ENCODE peak calls at places on chromosomes 11 and 22, in five cellular contexts. One of them, this sample, is unnamed.

GRCh38 chr11:120217941-120218694 is 7.3 kb downstream of the OAF start:
- DNase-seq in GM23338: no peak
- DNase-seq in neural progenitor cell: peak
- DNase-seq in HCT116: no peak
- DNase-seq in MM.1S: no peak
- DNase-seq in this sample: no peak

GRCh38 chr11:605286-606129 is 10.2 kb downstream of the IRF7 start:
- DNase-seq in MM.1S: no peak
- DNase-seq in GM23338: no peak
- DNase-seq in neural progenitor cell: no peak
- DNase-seq in HCT116: no peak
- DNase-seq in this sample: no peak

GRCh38 chr11:126284829-126285228 is 1.9 kb downstream of the TIRAP start:
- DNase-seq in MM.1S: peak
- DNase-seq in GM23338: no peak
- DNase-seq in HCT116: no peak
- DNase-seq in neural progenitor cell: no peak
- DNase-seq in this sample: peak

GRCh38 chr11:69008774-69009440 is 4.1 kb downstream of the MRGPRF start:
- DNase-seq in GM23338: no peak
- DNase-seq in MM.1S: no peak
- DNase-seq in HCT116: peak
- DNase-seq in neural progenitor cell: no peak
- DNase-seq in this sample: no peak

GRCh38 chr11:93895106-93895862 is 44.9 kb upstream of the VSTM5 start:
- DNase-seq in MM.1S: peak
- DNase-seq in neural progenitor cell: peak
- DNase-seq in GM23338: peak
- DNase-seq in HCT116: peak
- DNase-seq in this sample: peak

GRCh38 chr11:1375955-1376258 is 13.8 kb upstream of the BRSK2 start:
- DNase-seq in neural progenitor cell: no peak
- DNase-seq in GM23338: no peak
- DNase-seq in MM.1S: no peak
- DNase-seq in HCT116: no peak
- DNase-seq in this sample: no peak

GRCh38 chr11:131217313-131218297 is 152.8 kb upstream of the NTM start:
- DNase-seq in HCT116: no peak
- DNase-seq in GM23338: peak
- DNase-seq in MM.1S: no peak
- DNase-seq in neural progenitor cell: no peak
- DNase-seq in this sample: peak

GRCh38 chr22:30636226-30637077 is 871 bp downstream of the SLC35E4 start:
- DNase-seq in HCT116: no peak
- DNase-seq in MM.1S: no peak
- DNase-seq in neural progenitor cell: peak
- DNase-seq in GM23338: peak
- DNase-seq in this sample: peak

GRCh38 chr11:60994450-60995135 is 23.1 kb downstream of the CD6 start:
- DNase-seq in HCT116: no peak
- DNase-seq in GM23338: no peak
- DNase-seq in neural progenitor cell: no peak
- DNase-seq in MM.1S: peak
- DNase-seq in this sample: no peak

GRCh38 chr11:129853508-129854228 is 38.0 kb downstream of the TMEM45B start:
- DNase-seq in HCT116: no peak
- DNase-seq in GM23338: peak
- DNase-seq in MM.1S: no peak
- DNase-seq in neural progenitor cell: no peak
- DNase-seq in this sample: peak

GRCh38 chr22:28864878-28865596 is 18.3 kb upstream of the ZNRF3 start:
- DNase-seq in HCT116: no peak
- DNase-seq in GM23338: no peak
- DNase-seq in neural progenitor cell: no peak
- DNase-seq in MM.1S: no peak
- DNase-seq in this sample: no peak

GRCh38 chr11:102287963-102288744 is 29.1 kb upstream of the BIRC3 start:
- DNase-seq in neural progenitor cell: peak
- DNase-seq in HCT116: peak
- DNase-seq in GM23338: peak
- DNase-seq in MM.1S: peak
- DNase-seq in this sample: peak

GRCh38 chr11:15493921-15494630 is 379.4 kb downstream of the INSC start:
- DNase-seq in neural progenitor cell: no peak
- DNase-seq in HCT116: no peak
- DNase-seq in MM.1S: no peak
- DNase-seq in GM23338: no peak
- DNase-seq in this sample: no peak
- TF ChIP-seq EZH2phosphoT487 in neural progenitor cell: no peak
- TF ChIP-seq EZH2phosphoT487 in HCT116: no peak
- TF ChIP-seq EZH2phosphoT487 in MM.1S: no peak
- TF ChIP-seq EZH2phosphoT487 in GM23338: no peak
- TF ChIP-seq EZH2phosphoT487 in this sample: no peak

DNA sequence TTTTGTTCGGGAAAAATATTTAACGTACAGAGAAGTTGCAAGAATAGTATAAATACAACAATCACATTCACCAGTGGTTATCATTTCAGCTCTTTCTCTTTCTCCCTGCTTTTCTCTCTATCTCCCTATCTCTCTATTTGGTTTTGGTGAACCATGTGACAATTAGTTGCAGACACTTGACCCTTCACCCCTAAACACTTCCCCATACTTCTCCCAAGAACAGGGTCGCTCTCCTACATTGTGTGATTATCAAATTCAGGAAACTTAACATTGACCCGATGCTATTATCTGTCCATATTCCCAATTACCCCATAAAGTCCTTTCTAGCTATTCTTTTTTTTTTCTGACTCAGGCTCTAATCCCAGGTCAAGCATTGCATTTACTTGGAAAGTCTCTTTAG is 4.8 kb upstream of the CYB5R3 start:
- DNase-seq in HCT116: no peak
- DNase-seq in GM23338: no peak
- DNase-seq in MM.1S: no peak
- DNase-seq in neural progenitor cell: no peak
- DNase-seq in this sample: no peak
- H3K4me3 ChIP-seq in HCT116: no peak
- H3K4me3 ChIP-seq in GM23338: no peak
- H3K4me3 ChIP-seq in MM.1S: no peak
- H3K4me3 ChIP-seq in neural progenitor cell: no peak
- H3K4me3 ChIP-seq in this sample: no peak

DNA sequence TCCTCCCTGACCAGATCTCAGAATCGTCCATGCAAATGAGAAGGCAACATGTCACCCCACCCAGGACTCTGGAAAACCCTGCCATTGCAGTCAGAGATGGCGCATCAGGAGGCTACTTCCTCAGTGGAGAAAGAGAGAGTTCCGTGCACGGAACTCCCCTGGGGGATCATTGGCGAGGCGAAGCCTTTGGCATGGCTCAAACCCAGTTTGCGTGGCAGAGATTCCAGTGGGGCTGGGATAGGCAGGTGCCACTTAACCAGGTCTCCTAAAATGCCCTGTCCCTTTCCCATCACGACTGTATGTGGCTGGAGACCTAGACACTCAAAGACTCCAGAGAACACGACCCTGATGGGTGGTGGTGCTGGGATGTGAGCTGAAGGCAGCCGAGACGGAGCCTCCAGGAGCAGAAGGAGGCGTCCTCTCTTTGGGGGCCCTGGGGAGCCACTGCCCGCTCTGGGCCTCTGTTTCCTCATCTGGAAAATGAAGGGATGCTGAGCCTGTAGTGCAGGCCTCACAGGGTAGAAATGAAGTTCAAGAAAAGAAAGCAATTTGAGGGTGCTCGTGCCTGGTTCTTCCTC is 5.0 kb downstream of the RGL4 start:
- DNase-seq in HCT116: no peak
- DNase-seq in neural progenitor cell: no peak
- DNase-seq in MM.1S: no peak
- DNase-seq in GM23338: no peak
- DNase-seq in this sample: no peak
- H2AFZ ChIP-seq in HCT116: no peak
- H2AFZ ChIP-seq in neural progenitor cell: no peak
- H2AFZ ChIP-seq in MM.1S: no peak
- H2AFZ ChIP-seq in GM23338: no peak
- H2AFZ ChIP-seq in this sample: no peak

DNA sequence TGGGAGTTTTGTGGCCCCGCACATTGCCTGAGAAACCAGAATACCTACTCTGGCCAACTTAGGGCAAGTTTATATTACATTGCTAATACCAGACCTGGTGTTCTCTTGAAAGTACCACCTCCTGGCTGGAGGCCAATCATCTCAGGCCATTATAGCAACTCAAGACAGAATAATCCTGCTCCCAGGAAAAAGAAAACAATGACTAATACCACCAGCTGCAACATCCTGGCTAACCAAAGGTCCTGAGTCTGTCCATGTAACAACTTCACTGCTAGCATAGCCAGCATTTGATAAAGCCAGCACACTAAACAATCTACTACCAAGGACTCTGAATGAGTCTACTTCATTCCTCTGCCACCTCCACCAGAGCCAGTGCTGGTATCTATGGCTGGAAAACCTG is 1298.7 kb upstream of the CNTN5 start:
- DNase-seq in neural progenitor cell: no peak
- DNase-seq in MM.1S: no peak
- DNase-seq in HCT116: no peak
- DNase-seq in GM23338: no peak
- DNase-seq in this sample: no peak
- TF ChIP-seq EZH2phosphoT487 in neural progenitor cell: no peak
- TF ChIP-seq EZH2phosphoT487 in MM.1S: no peak
- TF ChIP-seq EZH2phosphoT487 in HCT116: no peak
- TF ChIP-seq EZH2phosphoT487 in GM23338: no peak
- TF ChIP-seq EZH2phosphoT487 in this sample: no peak

GRCh38 chr11:70584786-70585545 is 186.6 kb downstream of the CTTN start:
- DNase-seq in HCT116: no peak
- DNase-seq in MM.1S: no peak
- DNase-seq in neural progenitor cell: no peak
- DNase-seq in GM23338: no peak
- DNase-seq in this sample: no peak
- H3K4me3 ChIP-seq in HCT116: no peak
- H3K4me3 ChIP-seq in MM.1S: no peak
- H3K4me3 ChIP-seq in neural progenitor cell: no peak
- H3K4me3 ChIP-seq in GM23338: no peak
- H3K4me3 ChIP-seq in this sample: no peak

DNA sequence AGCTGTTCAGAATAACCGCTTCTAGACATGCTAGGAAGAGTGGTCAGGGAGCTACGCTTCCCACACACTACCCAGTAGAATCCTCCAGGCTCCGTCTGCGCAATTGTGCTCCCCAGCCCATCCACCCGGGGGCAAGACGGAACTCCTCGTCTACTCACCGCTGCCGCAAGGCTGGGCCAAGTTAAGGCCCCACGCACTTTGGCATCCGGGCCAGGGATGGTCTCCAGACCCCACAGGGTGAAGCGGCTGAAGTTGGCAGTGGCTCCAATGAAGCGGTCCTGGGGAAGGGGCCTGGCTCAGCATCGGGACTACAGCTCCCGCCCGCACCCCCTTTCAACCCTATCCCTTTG is 736 bp downstream of the RNASEH2C start:
- DNase-seq in HCT116: no peak
- DNase-seq in neural progenitor cell: no peak
- DNase-seq in GM23338: no peak
- DNase-seq in MM.1S: peak
- DNase-seq in this sample: peak
- H2AFZ ChIP-seq in HCT116: no peak
- H2AFZ ChIP-seq in neural progenitor cell: no peak
- H2AFZ ChIP-seq in GM23338: no peak
- H2AFZ ChIP-seq in MM.1S: peak
- H2AFZ ChIP-seq in this sample: no peak

This sample was measured in OCI-LY7.